ENCODE peak calls at places on chromosomes 2 and 18, in ten cellular contexts. J is stimulated activated naive CD8-positive, alpha-beta T cell treated with anti-CD3 and anti-CD28 coated beads, Interleukin-15, Interleukin-2, amounts not matched to agents 100 U/mL and 50 U/mL, for 24 hours; U is cardiac septum; Q is hypothalamus; K is SJSA1; X is fibroblast of the conjunctiva; Y is activated T-cell treated with anti-CD3 and anti-CD28 coated beads, Interleukin-2, amount 50 U/mL, for 72 hours; N is NCI-H524; T is lung microvascular endothelial cell; B is neural crest cell. R is an unnamed sample.

GRCh38 chr18:45879681-45880655 is 54.5 kb downstream of the SIGLEC15 start:
- DNase-seq in X (peak), Q (peak), J (peak), N (peak), Y (peak), U (peak), K (peak), T (peak), B (peak), R (peak)

GRCh38 chr2:159249955-159250723 is 36.4 kb downstream of the WDSUB1 start:
- DNase-seq in N (no peak), B (no peak), X (peak), U (no peak), T (peak), K (peak), Q (peak), Y (no peak), J (no peak), R (no peak)

GRCh38 chr2:219207884-219208740 is 1.5 kb downstream of the ZFAND2B start:
- DNase-seq in X (no peak), J (no peak), Q (no peak), T (peak), K (peak), N (no peak), B (no peak), Y (no peak), U (no peak), R (no peak)

GRCh38 chr2:1680222-1681016 is 63.9 kb downstream of the PXDN start:
- DNase-seq in J (no peak), N (no peak), Q (no peak), K (no peak), X (no peak), B (no peak), U (no peak), Y (no peak), T (no peak), R (no peak)

GRCh38 chr2:229195346-229195947 is 75.6 kb downstream of the PID1 start:
- DNase-seq in T (no peak), Y (no peak), N (no peak), X (no peak), K (no peak), U (no peak), B (no peak), J (no peak), Q (no peak), R (no peak)

GRCh38 chr2:58967736-58968135 is 726.6 kb upstream of the FANCL start:
- DNase-seq in J (no peak), Y (no peak), X (no peak), Q (no peak), B (no peak), K (no peak), T (no peak), U (no peak), N (peak), R (peak)

GRCh38 chr2:182868049-182868422 is 1.6 kb upstream of the FRZB start:
- DNase-seq in T (peak), X (no peak), J (no peak), N (peak), U (no peak), K (no peak), Y (no peak), Q (no peak), B (no peak), R (no peak)

GRCh38 chr18:35171315-35171987 is 69.4 kb upstream of the ZNF397 start:
- DNase-seq in K (no peak), U (no peak), X (no peak), J (no peak), B (no peak), Q (no peak), N (no peak), Y (no peak), T (no peak), R (no peak)

GRCh38 chr2:113980946-113981345 is 91.1 kb downstream of the ACTR3 start:
- DNase-seq in Q (no peak), J (no peak), X (peak), Y (no peak), B (no peak), U (no peak), T (no peak), K (no peak), N (no peak), R (no peak)

GRCh38 chr2:133667085-133667484 is 98.8 kb upstream of the NCKAP5 start:
- DNase-seq in B (no peak), K (peak), X (no peak), Y (no peak), Q (no peak), N (no peak), J (no peak), U (no peak), T (peak), R (no peak)

GRCh38 chr2:137966043-137966442 is 1.8 kb downstream of the HNMT start:
- DNase-seq in K (no peak), N (no peak), Q (no peak), Y (no peak), B (no peak), T (no peak), X (no peak), J (no peak), U (no peak), R (no peak)

R was measured in K562.